ENCODE peak calls at places on chromosomes 16 and 17, in four cellular contexts. L is A549, W is heart right ventricle, M is prostate gland. T is an unnamed sample.
A peak's percentile ranks its signal among the peaks of the same experiment; 100 is the strongest.

GRCh38 chr17:38597375-38597774 is 8.4 kb downstream of the SRCIN1 start:
- DNase-seq in L (no peak), W (no peak), M (no peak), T (no peak)

GRCh38 chr16:2598723-2599122 is 60.9 kb downstream of the PDPK1 start:
- DNase-seq in L (no peak), W (no peak), M (no peak), T (no peak)

GRCh38 chr17:37088459-37088858 is 139.7 kb downstream of the AATF start:
- DNase-seq in L (no peak), W (no peak), M (peak; percentile 10), T (no peak)

GRCh38 chr16:6105115-6105514 is 1007.5 kb upstream of the EEF2KMT start:
- DNase-seq in L (no peak), W (no peak), M (no peak), T (no peak)

GRCh38 chr17:48615212-48615962 is at the start of gene HOXB8:
- DNase-seq in L (no peak), W (no peak), M (no peak), T (no peak)

GRCh38 chr17:44905006-44906000 is 6.1 kb upstream of the EFTUD2 start:
- DNase-seq in L (no peak), W (no peak), M (no peak), T (no peak)

GRCh38 chr16:48438414-48438813 is 53.2 kb upstream of the SIAH1 start:
- DNase-seq in L (no peak), W (no peak), M (no peak), T (no peak)

GRCh38 chr17:236641-237405 is 55.4 kb upstream of the DOC2B start:
- DNase-seq in L (no peak), W (no peak), M (no peak), T (no peak)

GRCh38 chr17:71909155-71909554 is 211.7 kb upstream of the SOX9 start:
- DNase-seq in L (no peak), W (no peak), M (no peak), T (no peak)

GRCh38 chr16:61296305-61296704 is 739.9 kb downstream of the CDH8 start:
- DNase-seq in L (no peak), W (no peak), M (no peak), T (no peak)

GRCh38 chr16:73396556-73396955 is 348.6 kb upstream of the ZFHX3 start:
- DNase-seq in L (no peak), W (no peak), M (no peak), T (no peak)

GRCh38 chr17:45123076-45123770 is 9.1 kb downstream of the PLCD3 start:
- DNase-seq in L (no peak), W (no peak), M (no peak), T (no peak)

GRCh38 chr17:34312080-34312479 is 7.2 kb upstream of the CCL8 start:
- DNase-seq in L (no peak), W (no peak), M (no peak), T (no peak)

GRCh38 chr16:89013692-89014455 is 36.9 kb upstream of the CBFA2T3 start:
- DNase-seq in L (no peak), W (no peak), M (no peak), T (no peak)

GRCh38 chr16:86827521-86827920 is 249.2 kb downstream of the FOXL1 start:
- DNase-seq in L (no peak), W (no peak), M (no peak), T (no peak)

GRCh38 chr16:83031524-83031923 is 404.8 kb downstream of the CDH13 start:
- DNase-seq in L (no peak), W (no peak), M (no peak), T (no peak)

GRCh38 chr17:8159459-8160223 is 3.1 kb downstream of the VAMP2 start:
- DNase-seq in L (no peak), W (no peak), M (no peak), T (no peak)
- TF ChIP-seq CTCF in L (no peak), W (no peak), M (no peak), T (no peak)

DNA sequence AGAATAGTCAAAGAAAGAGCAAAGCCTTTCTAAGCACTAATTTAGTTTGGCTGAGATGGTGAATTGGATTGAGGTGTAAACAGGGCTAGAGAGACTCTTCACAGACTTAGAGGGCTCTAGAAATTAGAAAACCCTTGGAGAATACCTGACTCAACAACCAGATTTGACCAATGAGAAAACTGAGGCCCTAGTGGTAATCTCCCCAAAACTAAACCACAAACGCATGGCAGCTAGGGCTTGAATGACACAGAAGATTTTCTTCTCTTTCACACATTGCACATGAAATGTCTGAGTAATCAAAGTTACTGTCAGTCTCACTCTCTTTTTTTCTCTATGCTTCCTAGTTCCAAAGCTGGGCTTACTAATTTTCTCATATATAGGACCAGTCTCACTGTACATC is 314.5 kb upstream of the KCNJ16 start:
- DNase-seq in L (no peak), W (no peak), M (no peak), T (no peak)
- TF ChIP-seq CTCF in L (no peak), W (no peak), M (no peak), T (no peak)

GRCh38 chr17:27082023-27082774 is 211.7 kb upstream of the WSB1 start:
- DNase-seq in L (no peak), W (no peak), M (no peak), T (no peak)
- TF ChIP-seq CTCF in L (no peak), W (no peak), M (no peak), T (no peak)

GRCh38 chr17:20105539-20106291 is 96.6 kb downstream of the SPECC1 start:
- DNase-seq in L (no peak), W (no peak), M (no peak), T (no peak)
- TF ChIP-seq CTCF in L (peak; percentile 9), W (no peak), M (no peak), T (no peak)

GRCh38 chr17:83067718-83068261 is 11.6 kb upstream of the METRNL start:
- DNase-seq in L (peak; percentile 44), W (no peak), M (no peak), T (no peak)
- TF ChIP-seq CTCF in L (no peak), W (no peak), M (no peak), T (no peak)

GRCh38 chr16:19523559-19524355 is at the start of gene CCP110:
- DNase-seq in L (peak; percentile 95), W (peak; percentile 96), M (peak; percentile 98), T (peak; percentile 53)

GRCh38 chr16:19522369-19523159 is 666 bp upstream of the GDE1 start:
- DNase-seq in L (no peak), W (no peak), M (no peak), T (no peak)

GRCh38 chr16:19523184-19523558 is 571 bp upstream of the CCP110 start:
- DNase-seq in L (no peak), W (peak; percentile 18), M (no peak), T (no peak)

GRCh38 chr16:19520861-19521331 is 1.0 kb downstream of the GDE1 start:
- DNase-seq in L (no peak), W (no peak), M (no peak), T (no peak)

GRCh38 chr16:19521471-19522368 is at the start of gene GDE1:
- DNase-seq in L (peak; percentile 94), W (peak; percentile 95), M (peak; percentile 97), T (peak; percentile 66)
- TF ChIP-seq CTCF in L (no peak), W (no peak), M (no peak), T (peak; percentile 32)